ENCODE peak calls at places on chromosomes 7 and 10, in five cellular contexts. N is H1, G is endothelial cell of umbilical vein, J is SK-N-SH, M is HCT116. F is an unnamed sample.

GRCh38 chr10:100148353-100149211 is 37.2 kb downstream of the ERLIN1 start:
- DNase-seq in N (no peak), G (no peak), J (no peak), M (peak; percentile 60), F (no peak)

GRCh38 chr10:89665302-89665701 is 20.3 kb upstream of the PANK1 start:
- DNase-seq in N (no peak), G (no peak), J (no peak), M (no peak), F (no peak)

GRCh38 chr7:151264615-151265014 is 16.1 kb upstream of the SMARCD3 start:
- DNase-seq in N (no peak), G (no peak), J (no peak), M (no peak), F (no peak)

GRCh38 chr7:48528689-48529088 is 357.4 kb downstream of the ABCA13 start:
- DNase-seq in N (no peak), G (no peak), J (no peak), M (no peak), F (peak; percentile 47)

GRCh38 chr7:101363734-101364374 is 1.2 kb downstream of the COL26A1 start:
- DNase-seq in N (peak; percentile 89), G (peak; percentile 38), J (peak; percentile 98), M (peak; percentile 15), F (peak; percentile 83)

GRCh38 chr10:133421336-133422222 is 2.8 kb downstream of the SPRN start:
- DNase-seq in N (no peak), G (no peak), J (peak; percentile 41), M (no peak), F (no peak)

GRCh38 chr10:47259521-47259920 is 40.5 kb upstream of the GDF10 start:
- DNase-seq in N (peak; percentile 7), G (no peak), J (no peak), M (no peak), F (no peak)

GRCh38 chr7:137682596-137682995 is 164.2 kb downstream of the DGKI start:
- DNase-seq in N (no peak), G (no peak), J (no peak), M (no peak), F (no peak)

GRCh38 chr7:157502701-157503111 is 165.9 kb downstream of the DNAJB6 start:
- DNase-seq in N (peak; percentile 33), G (peak; percentile 86), J (no peak), M (no peak), F (no peak)

GRCh38 chr7:148435715-148436114 is 154.9 kb upstream of the C7orf33 start:
- DNase-seq in N (no peak), G (no peak), J (no peak), M (no peak), F (no peak)

GRCh38 chr7:148434887-148435286 is 155.7 kb upstream of the C7orf33 start:
- DNase-seq in N (no peak), G (no peak), J (no peak), M (no peak), F (no peak)

GRCh38 chr7:148436135-148436534 is 154.4 kb upstream of the C7orf33 start:
- DNase-seq in N (no peak), G (no peak), J (no peak), M (no peak), F (no peak)

GRCh38 chr7:148437043-148437442 is 153.5 kb upstream of the C7orf33 start:
- DNase-seq in N (no peak), G (no peak), J (no peak), M (no peak), F (no peak)

GRCh38 chr7:148436571-148436970 is 154.0 kb upstream of the C7orf33 start:
- DNase-seq in N (no peak), G (no peak), J (no peak), M (no peak), F (peak; percentile 4)
- TF ChIP-seq POLR2AphosphoS5 in N (no peak), G (no peak), J (no peak), M (no peak), F (no peak)

GRCh38 chr7:116526897-116527296 is 2.1 kb downstream of the CAV1 start:
- DNase-seq in N (no peak), G (peak; percentile 45), J (no peak), M (no peak), F (no peak)
- H3K79me2 ChIP-seq in N (no peaks in the 10 kb centered on the region), G (peaks cover 70% of the 10 kb centered on the region), J (peaks cover 71% of the 10 kb centered on the region), M (peaks cover 70% of the 10 kb centered on the region), F (no peaks in the 10 kb centered on the region)

DNA sequence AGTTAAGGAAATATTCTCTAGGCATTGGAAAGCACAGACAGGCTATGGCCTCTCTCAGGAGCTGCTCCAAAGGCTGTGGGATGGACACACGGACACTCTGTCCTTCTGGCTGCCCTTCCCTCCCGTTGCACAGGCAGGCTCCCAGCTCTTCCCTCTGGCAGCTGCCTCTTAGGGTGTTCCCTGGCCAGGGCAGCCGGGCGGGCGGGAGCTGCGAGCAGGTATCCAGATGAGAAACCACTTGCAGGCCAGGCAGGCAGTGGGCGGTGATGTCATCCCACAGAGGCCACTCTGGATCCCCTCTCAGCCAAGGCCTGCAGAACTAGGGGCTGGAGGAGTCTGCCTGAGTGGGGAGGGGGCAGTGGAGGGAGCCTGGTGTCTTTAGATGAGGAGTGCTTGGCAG is 171.9 kb downstream of the NEURL1 start:
- DNase-seq in N (no peak), G (no peak), J (no peak), M (no peak), F (no peak)
- TF ChIP-seq POLR2AphosphoS5 in N (no peak), G (no peak), J (no peak), M (no peak), F (no peak)

GRCh38 chr7:84447636-84448293 is 253.2 kb upstream of the SEMA3A start:
- DNase-seq in N (no peak), G (no peak), J (no peak), M (no peak), F (no peak)

GRCh38 chr7:84452618-84453017 is 258.0 kb upstream of the SEMA3A start:
- DNase-seq in N (no peak), G (no peak), J (no peak), M (no peak), F (no peak)

GRCh38 chr7:84450802-84451201 is 256.2 kb upstream of the SEMA3A start:
- DNase-seq in N (no peak), G (no peak), J (no peak), M (no peak), F (no peak)

DNA sequence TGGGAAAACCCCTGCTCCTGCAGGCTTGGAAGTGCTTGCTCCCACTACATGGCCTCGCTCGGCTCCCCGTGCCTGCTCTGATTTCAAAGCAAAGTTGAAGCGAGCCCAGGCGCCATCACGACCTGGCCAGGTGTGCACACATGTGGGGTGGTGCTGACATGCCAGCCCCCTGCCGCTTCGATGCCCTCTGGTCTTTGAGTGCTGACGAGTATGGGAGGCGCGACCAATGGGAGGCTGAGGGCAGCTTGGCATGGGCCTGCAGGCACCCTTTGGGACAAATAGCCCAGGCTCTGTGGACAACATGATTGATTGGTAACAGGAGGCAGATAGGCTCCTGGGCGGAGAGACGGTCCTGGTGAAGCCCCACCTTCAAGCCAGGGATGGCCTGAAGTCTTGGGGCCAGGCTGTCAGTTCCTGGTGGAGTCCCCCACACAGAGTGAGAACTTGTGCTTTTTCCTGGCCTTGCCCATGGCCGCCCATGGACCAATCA is 252.4 kb upstream of the SEMA3A start:
- DNase-seq in N (no peak), G (no peak), J (no peak), M (no peak), F (no peak)
- H3K79me2 ChIP-seq in N (no peaks in the 10 kb centered on the region), G (no peaks in the 10 kb centered on the region), J (no peaks in the 10 kb centered on the region), M (no peaks in the 10 kb centered on the region), F (no peaks in the 10 kb centered on the region)

DNA sequence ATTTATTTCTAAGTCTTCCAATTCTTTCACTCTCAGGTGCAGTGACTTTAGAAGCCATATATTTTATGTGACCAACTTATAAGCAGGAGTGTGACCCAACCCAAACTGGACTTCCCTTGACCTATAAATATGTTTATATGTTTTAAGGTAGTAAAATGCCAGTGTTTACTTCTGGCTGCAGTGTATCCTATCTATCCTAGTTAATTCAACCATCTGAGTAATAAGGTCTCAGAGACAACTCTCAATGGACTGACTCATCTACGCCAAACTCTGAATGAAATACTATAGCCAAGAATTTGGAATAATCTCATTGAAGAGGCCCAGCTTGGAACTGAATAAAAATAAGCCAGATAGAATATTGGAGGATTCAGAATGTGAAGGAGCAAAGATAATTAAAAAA is 544.5 kb upstream of the SORCS1 start:
- DNase-seq in N (no peak), G (no peak), J (no peak), M (no peak), F (no peak)
- TF ChIP-seq POLR2AphosphoS5 in N (no peak), G (no peak), J (no peak), M (no peak), F (no peak)